ENCODE peak calls at places on chromosome 19, in nine cellular contexts. U is mammary epithelial cell; Q is iris pigment epithelial cell; Z is Peyer's patch; P is uterus; B is ACHN; N is stimulated activated CD8-positive, alpha-beta memory T cell treated with anti-CD3 and anti-CD28 coated beads, Interleukin-7, amount 100 ng/mL, for 24 hours; R is activated gamma-delta T cell treated with Interleukin-2 at 50 U/mL for 16 hours; S is activated CD4-positive, alpha-beta T cell treated with anti-CD3 and anti-CD28 coated beads, Interleukin-2, amount 10 ng/mL, durations not matched to agents 7 days and 5 days. M is an unnamed sample.
A peak's percentile ranks its signal among the peaks of the same experiment; 100 is the strongest.

GRCh38 chr19:56316728-56317127 is 2.1 kb upstream of the ZSCAN5A start:
- DNase-seq in P (no peak), Z (no peak), N (no peak), R (no peak), Q (no peak), B (no peak), S (no peak), U (no peak), M (no peak)

GRCh38 chr19:28468701-28469459 is 744.1 kb downstream of the UQCRFS1 start:
- DNase-seq in Q (no peak), R (peak; percentile 19), B (peak; percentile 8), S (peak; percentile 37), Z (peak; percentile 47), P (no peak), N (no peak), U (no peak), M (no peak)

GRCh38 chr19:10152100-10152499 is 32.4 kb upstream of the EIF3G start:
- DNase-seq in S (no peak), B (no peak), U (peak; percentile 21), N (no peak), Q (no peak), R (no peak), Z (no peak), P (no peak), M (no peak)

GRCh38 chr19:29489182-29489951 is 36.4 kb upstream of the VSTM2B start:
- DNase-seq in U (no peak), B (no peak), Q (no peak), S (no peak), R (no peak), Z (no peak), N (no peak), P (no peak), M (no peak)

GRCh38 chr19:39203372-39204341 is at the start of gene SYCN:
- DNase-seq in Q (no peak), Z (no peak), P (no peak), S (no peak), U (no peak), B (no peak), N (no peak), R (no peak), M (no peak)

GRCh38 chr19:39017646-39018045 is 14.7 kb downstream of the FBXO27 start:
- DNase-seq in P (no peak), R (no peak), S (no peak), U (no peak), N (no peak), Q (no peak), Z (no peak), B (no peak), M (no peak)

GRCh38 chr19:31715249-31715944 is 366.2 kb upstream of the TSHZ3 start:
- DNase-seq in S (no peak), U (no peak), R (no peak), B (no peak), Z (no peak), Q (no peak), P (peak; percentile 45), N (no peak), M (no peak)

GRCh38 chr19:10416380-10417257 is 3.7 kb upstream of the PDE4A start:
- DNase-seq in Z (peak; percentile 92), U (peak; percentile 80), R (peak; percentile 90), Q (peak; percentile 82), P (peak; percentile 49), B (peak; percentile 86), S (peak; percentile 93), N (peak; percentile 85), M (peak; percentile 95)

GRCh38 chr19:2051771-2052704 is 994 bp upstream of the MKNK2 start:
- DNase-seq in S (peak; percentile 58), B (no peak), U (no peak), P (peak; percentile 74), Z (peak; percentile 76), Q (no peak), R (peak; percentile 51), N (no peak), M (no peak)

GRCh38 chr19:13100031-13100588 is 2.5 kb downstream of the LYL1 start:
- DNase-seq in N (peak; percentile 51), S (peak; percentile 70), U (peak; percentile 17), P (no peak), Z (peak; percentile 69), Q (no peak), R (peak; percentile 67), B (no peak), M (no peak)

GRCh38 chr19:49200238-49200862 is 42.8 kb downstream of the TRPM4 start:
- DNase-seq in S (no peak), U (no peak), N (no peak), P (no peak), Q (no peak), R (no peak), B (peak; percentile 12), Z (no peak), M (no peak)

GRCh38 chr19:18432275-18433038 is 5.5 kb downstream of the ISYNA1 start:
- DNase-seq in P (no peak), S (no peak), B (no peak), R (no peak), N (no peak), Z (no peak), U (no peak), Q (no peak), M (no peak)

GRCh38 chr19:16210168-16210567 is 12.5 kb downstream of the AP1M1 start:
- DNase-seq in N (no peak), R (no peak), Z (no peak), U (no peak), Q (no peak), S (no peak), P (no peak), B (no peak), M (no peak)

GRCh38 chr19:47036233-47036651 is 12.2 kb downstream of the TMEM160 start:
- DNase-seq in U (no peak), B (no peak), Q (peak; percentile 33), S (no peak), P (no peak), R (no peak), N (no peak), Z (peak; percentile 58), M (no peak)

GRCh38 chr19:19110410-19111137 is 27.7 kb downstream of the TMEM161A start:
- DNase-seq in P (no peak), S (peak; percentile 21), Z (no peak), N (no peak), R (no peak), U (no peak), B (peak; percentile 33), Q (peak; percentile 21), M (no peak)

GRCh38 chr19:56105090-56105701 is 15.9 kb downstream of the ZNF787 start:
- DNase-seq in B (no peak), S (peak; percentile 64), R (peak; percentile 43), P (peak; percentile 69), Q (peak; percentile 44), U (peak; percentile 71), N (no peak), Z (peak; percentile 91), M (peak; percentile 64)

GRCh38 chr19:2101417-2102335 is 5.0 kb downstream of the IZUMO4 start:
- DNase-seq in Z (no peak), Q (no peak), S (no peak), U (no peak), R (no peak), P (no peak), B (no peak), N (no peak), M (no peak)

GRCh38 chr19:3899531-3900294 is 19.2 kb downstream of the ATCAY start:
- DNase-seq in Q (no peak), U (no peak), N (no peak), R (no peak), B (no peak), S (no peak), P (peak; percentile 21), Z (no peak), M (no peak)

GRCh38 chr19:10927691-10928562 is 512 bp downstream of the YIPF2 start:
- DNase-seq in R (no peak), B (no peak), S (peak; percentile 17), Q (no peak), N (no peak), U (no peak), P (no peak), Z (no peak), M (no peak)

GRCh38 chr19:51096473-51097165 is 11.6 kb downstream of the CTU1 start:
- DNase-seq in Q (no peak), N (no peak), B (peak; percentile 10), U (no peak), Z (no peak), P (no peak), R (no peak), S (no peak), M (no peak)

GRCh38 chr19:50368649-50369570 is 3.5 kb upstream of the NAPSA start:
- DNase-seq in B (peak; percentile 85), U (peak; percentile 73), P (peak; percentile 85), R (peak; percentile 73), N (peak; percentile 61), Z (peak; percentile 94), S (peak; percentile 78), Q (peak; percentile 83), M (peak; percentile 91)

GRCh38 chr19:11856568-11857264 is 8.2 kb downstream of the ZNF439 start:
- DNase-seq in Z (peak; percentile 49), U (no peak), N (no peak), S (no peak), R (no peak), P (no peak), B (no peak), Q (no peak), M (no peak)

GRCh38 chr19:37972803-37973202 is 65.8 kb downstream of the SIPA1L3 start:
- DNase-seq in N (no peak), U (no peak), S (no peak), B (no peak), Z (no peak), Q (no peak), P (no peak), R (no peak), M (no peak)

GRCh38 chr19:38780443-38780842 is 7.1 kb upstream of the LGALS7 start:
- DNase-seq in N (no peak), U (no peak), B (no peak), S (no peak), R (no peak), Q (no peak), Z (no peak), P (no peak), M (no peak)

GRCh38 chr19:12652219-12652618 is 14.3 kb downstream of the MAN2B1 start:
- DNase-seq in S (no peak), U (no peak), R (no peak), B (no peak), Z (no peak), N (no peak), P (no peak), Q (no peak), M (no peak)

GRCh38 chr19:46860846-46861690 is at the start of gene ARHGAP35:
- DNase-seq in B (peak; percentile 79), P (peak; percentile 43), N (no peak), S (peak; percentile 85), Q (no peak), Z (peak; percentile 63), R (no peak), U (no peak), M (no peak)